ENCODE peak calls at places on chromosomes 4 and X, in ten cellular contexts. T, N, S, K, V, C, I, Q, J and H are unnamed samples.
A peak's percentile ranks its signal among the peaks of the same experiment; 100 is the strongest.

GRCh38 chr4:6252051-6252450 is 17.6 kb upstream of the WFS1 start:
- DNase-seq in T (no peak), N (no peak), S (peak; percentile 60), K (no peak), V (no peak), C (no peak), I (no peak), Q (peak; percentile 61), J (no peak), H (no peak)

GRCh38 chr4:82201805-82202636 is 171.8 kb downstream of the HNRNPD start:
- DNase-seq in T (peak; percentile 6), N (no peak), S (no peak), K (no peak), V (no peak), C (peak; percentile 60), I (no peak), Q (no peak), J (peak; percentile 17), H (peak; percentile 66)

GRCh38 chr4:173782660-173783059 is 252.6 kb upstream of the HAND2 start:
- DNase-seq in T (no peak), N (no peak), S (no peak), K (no peak), V (no peak), C (no peak), I (no peak), Q (no peak), J (no peak), H (no peak)

GRCh38 chr4:131450572-131451209 is 1698.4 kb upstream of the PCDH10 start:
- DNase-seq in T (no peak), N (no peak), S (no peak), K (no peak), V (no peak), C (no peak), I (no peak), Q (no peak), J (no peak), H (no peak)

GRCh38 chr4:67380154-67380553 is 165.1 kb downstream of the CENPC start:
- DNase-seq in T (no peak), N (no peak), S (no peak), K (no peak), V (no peak), C (no peak), I (no peak), Q (no peak), J (no peak), H (no peak)

GRCh38 chr4:173177232-173177631 is 8.6 kb downstream of the GALNT7 start:
- DNase-seq in T (no peak), N (no peak), S (no peak), K (no peak), V (no peak), C (no peak), I (no peak), Q (no peak), J (no peak), H (no peak)

GRCh38 chr4:153153339-153153851 is 50.8 kb upstream of the TRIM2 start:
- DNase-seq in T (peak; percentile 53), N (peak; percentile 64), S (peak; percentile 86), K (no peak), V (peak; percentile 72), C (peak; percentile 75), I (peak; percentile 30), Q (peak; percentile 57), J (peak; percentile 87), H (peak; percentile 51)

GRCh38 chr4:90580271-90580825 is 453.2 kb downstream of the CCSER1 start:
- DNase-seq in T (no peak), N (no peak), S (no peak), K (no peak), V (no peak), C (peak; percentile 32), I (no peak), Q (no peak), J (no peak), H (peak; percentile 11)

GRCh38 chrX:112654871-112655270 is 24.9 kb downstream of the LHFPL1 start:
- DNase-seq in T (no peak), N (no peak), S (no peak), K (no peak), V (no peak), C (no peak), I (no peak), Q (no peak), J (no peak), H (no peak)

GRCh38 chr4:182806259-182807252 is 110.6 kb downstream of the DCTD start:
- DNase-seq in T (peak; percentile 59), N (peak; percentile 63), S (peak; percentile 87), K (peak; percentile 53), V (peak; percentile 80), C (peak; percentile 87), I (peak; percentile 80), Q (peak; percentile 66), J (peak; percentile 93), H (peak; percentile 83)

GRCh38 chrX:96770315-96770714 is 85.7 kb downstream of the DIAPH2 start:
- DNase-seq in T (no peak), N (no peak), S (no peak), K (no peak), V (no peak), C (peak; percentile 24), I (no peak), Q (no peak), J (peak; percentile 20), H (no peak)

GRCh38 chr4:136706942-136707341 is 825.4 kb downstream of the PCDH18 start:
- DNase-seq in T (no peak), N (no peak), S (no peak), K (no peak), V (no peak), C (no peak), I (no peak), Q (no peak), J (no peak), H (no peak)

GRCh38 chrX:1462596-1463251 is 10.0 kb upstream of the ASMTL start:
- DNase-seq in T (peak; percentile 56), N (peak; percentile 62), S (peak; percentile 65), K (no peak), V (peak; percentile 60), C (no peak), I (no peak), Q (peak; percentile 9), J (no peak), H (no peak)

GRCh38 chr4:140052050-140052449 is 101.9 kb downstream of the MAML3 start:
- DNase-seq in T (peak; percentile 18), N (peak; percentile 50), S (no peak), K (peak; percentile 48), V (no peak), C (no peak), I (peak; percentile 46), Q (peak; percentile 35), J (no peak), H (peak; percentile 52)

GRCh38 chr4:166165829-166166420 is 292.9 kb downstream of the TLL1 start:
- DNase-seq in T (no peak), N (no peak), S (no peak), K (peak; percentile 12), V (no peak), C (peak; percentile 84), I (no peak), Q (no peak), J (peak; percentile 37), H (peak; percentile 40)

GRCh38 chr4:88187766-88188165 is 29.3 kb upstream of the ABCG2 start:
- DNase-seq in T (no peak), N (no peak), S (no peak), K (no peak), V (no peak), C (no peak), I (no peak), Q (no peak), J (no peak), H (no peak)

GRCh38 chr4:1296324-1297022 is 6.8 kb downstream of the MAEA start:
- DNase-seq in T (no peak), N (no peak), S (peak; percentile 42), K (no peak), V (no peak), C (no peak), I (no peak), Q (no peak), J (no peak), H (no peak)

GRCh38 chr4:176563591-176563990 is 229.1 kb downstream of the VEGFC start:
- DNase-seq in T (no peak), N (no peak), S (no peak), K (no peak), V (no peak), C (peak; percentile 12), I (no peak), Q (no peak), J (no peak), H (no peak)

DNA sequence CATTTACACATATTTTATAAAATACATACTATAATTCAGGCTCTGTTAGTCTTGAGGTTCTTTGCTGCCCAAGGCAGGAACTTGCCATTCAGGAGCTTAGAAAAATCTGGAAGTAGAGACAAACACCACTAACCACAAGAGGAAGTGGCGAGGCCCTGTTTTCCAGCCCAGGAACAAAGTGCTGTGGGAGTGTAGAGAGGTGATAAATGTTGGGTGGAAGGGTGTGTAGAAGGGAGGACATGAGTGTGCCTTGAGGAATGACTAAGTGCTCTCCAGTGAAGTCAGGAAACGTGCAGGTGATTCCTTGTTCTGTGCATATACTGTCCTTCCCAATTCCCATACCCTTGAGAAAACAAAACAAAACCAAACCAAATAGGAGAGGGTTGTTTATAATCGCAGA is 83.1 kb downstream of the GPAT3 start:
- DNase-seq in T (no peak), N (no peak), S (no peak), K (no peak), V (no peak), C (peak; percentile 28), I (no peak), Q (no peak), J (no peak), H (peak; percentile 16)
- H3K27ac ChIP-seq in T (no peak overlapping the region), N (peak overlapping the region; percentile 24), S (peak overlapping the region; percentile 98), K (no peak overlapping the region), V (no peak overlapping the region), C (peak overlapping the region; percentile 97), I (peak overlapping the region; percentile 87), Q (no peak overlapping the region), J (no peak overlapping the region), H (peak overlapping the region; percentile 71)

GRCh38 chr4:186190456-186191265 is 706 bp upstream of the CYP4V2 start:
- DNase-seq in T (peak; percentile 41), N (no peak), S (peak; percentile 89), K (peak; percentile 44), V (no peak), C (peak; percentile 60), I (peak; percentile 58), Q (no peak), J (peak; percentile 86), H (no peak)
- TF ChIP-seq CTCF in T (no peak), N (no peak), S (no peak), K (no peak), V (no peak), C (peak; percentile 7), I (peak; percentile 30), Q (no peak), J (peak; percentile 16), H (no peak)

DNA sequence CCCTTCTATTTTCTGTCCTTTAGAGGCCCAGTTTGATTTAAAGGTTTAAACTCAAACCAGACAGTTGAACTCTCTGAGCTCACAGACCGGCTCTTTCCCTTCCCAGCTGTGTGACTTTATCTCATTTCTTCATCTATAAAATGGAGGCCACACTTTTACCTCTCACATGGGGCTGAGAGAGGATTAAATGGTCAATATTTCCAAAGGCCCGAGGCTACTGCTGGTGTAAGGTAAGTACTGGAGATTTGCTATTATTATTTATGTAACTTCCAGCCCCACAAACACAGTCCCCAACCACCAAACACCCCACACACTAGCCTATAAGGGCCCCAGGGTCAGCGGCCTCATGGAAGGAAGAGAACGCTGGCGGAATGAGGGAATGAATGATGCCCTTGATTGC is 13.6 kb upstream of the CYTL1 start:
- DNase-seq in T (no peak), N (no peak), S (no peak), K (no peak), V (no peak), C (no peak), I (no peak), Q (no peak), J (no peak), H (no peak)
- H3K27ac ChIP-seq in T (no peak overlapping the region), N (peak overlapping the region; percentile 38), S (no peak overlapping the region), K (no peak overlapping the region), V (peak overlapping the region; percentile 59), C (no peak overlapping the region), I (peak overlapping the region; percentile 42), Q (no peak overlapping the region), J (no peak overlapping the region), H (no peak overlapping the region)

GRCh38 chrX:53223068-53223693 is 1.8 kb downstream of the KDM5C start:
- DNase-seq in T (no peak), N (no peak), S (no peak), K (no peak), V (no peak), C (peak; percentile 3), I (no peak), Q (no peak), J (no peak), H (no peak)
- TF ChIP-seq CTCF in T (no peak), N (no peak), S (no peak), K (no peak), V (no peak), C (no peak), I (no peak), Q (no peak), J (no peak), H (no peak)